ENCODE peak calls at places on chromosome 20, in nine cellular contexts. C is GOT3; G is NCI-H1092 treated with DMSO at 0.1 percent for 48 hours; Z is activated T-helper 2 cell treated with anti-CD3 and anti-CD28 coated beads, Interferon-gamma antibody, Interleukin-2, Interleukin-4, amounts not matched to agents 10 μg/mL and 5 μg/mL and 100 μg/mL, durations not matched to agents 14 hours and 24 hours and 36 hours; I is NCI-H2029 treated with DMSO at 0.1 percent for 48 hours; N is neural progenitor cell; K is activated naive CD4-positive, alpha-beta T cell treated with anti-CD3 and anti-CD28 coated beads, Interleukin-2, amount 10 ng/mL, durations not matched to agents 7 days and 5 days; L is GM23248; T is activated CD4-positive, CD25-positive, alpha-beta regulatory T cell treated with anti-CD3 and anti-CD28 coated beads, Interleukin-2, amount 50 U/mL, for 16 hours. S is an unnamed sample.

GRCh38 chr20:53739799-53740785 is 146.5 kb upstream of the ZNF217 start:
- DNase-seq in C (no peak), G (no peak), Z (no peak), I (no peak), N (no peak), K (no peak), L (peak; percentile 70), T (no peak), S (no peak)

GRCh38 chr20:36167826-36168634 is 13.5 kb downstream of the EPB41L1 start:
- DNase-seq in C (no peak), G (no peak), Z (no peak), I (no peak), N (no peak), K (no peak), L (peak; percentile 58), T (no peak), S (no peak)

GRCh38 chr20:16946097-16946496 is 197.9 kb downstream of the OTOR start:
- DNase-seq in C (no peak), G (no peak), Z (no peak), I (no peak), N (no peak), K (no peak), L (no peak), T (no peak), S (no peak)

GRCh38 chr20:24502661-24503060 is 33.2 kb downstream of the SYNDIG1 start:
- DNase-seq in C (no peak), G (no peak), Z (no peak), I (no peak), N (no peak), K (no peak), L (peak; percentile 79), T (no peak), S (no peak)

GRCh38 chr20:12113468-12114371 is 196.0 kb downstream of the BTBD3 start:
- DNase-seq in C (no peak), G (peak; percentile 7), Z (no peak), I (peak; percentile 91), N (no peak), K (no peak), L (no peak), T (no peak), S (peak; percentile 23)

GRCh38 chr20:33702861-33703260 is 16.7 kb upstream of the E2F1 start:
- DNase-seq in C (no peak), G (peak; percentile 46), Z (no peak), I (peak; percentile 34), N (no peak), K (no peak), L (no peak), T (no peak), S (no peak)

GRCh38 chr20:15817351-15817750 is 755.9 kb downstream of the KIF16B start:
- DNase-seq in C (no peak), G (no peak), Z (no peak), I (no peak), N (no peak), K (no peak), L (no peak), T (no peak), S (no peak)

GRCh38 chr20:14295238-14295637 is 42.2 kb downstream of the FLRT3 start:
- DNase-seq in C (no peak), G (no peak), Z (no peak), I (no peak), N (no peak), K (no peak), L (no peak), T (no peak), S (no peak)

GRCh38 chr20:8532169-8532568 is 400.1 kb downstream of the PLCB1 start:
- DNase-seq in C (no peak), G (no peak), Z (no peak), I (no peak), N (no peak), K (no peak), L (no peak), T (no peak), S (no peak)

GRCh38 chr20:45444050-45444449 is 25.5 kb upstream of the WFDC2 start:
- DNase-seq in C (no peak), G (no peak), Z (peak; percentile 15), I (no peak), N (no peak), K (peak; percentile 70), L (no peak), T (no peak), S (no peak)

GRCh38 chr20:44137210-44137781 is 49.7 kb downstream of the JPH2 start:
- DNase-seq in C (no peak), G (no peak), Z (no peak), I (no peak), N (peak; percentile 82), K (no peak), L (peak; percentile 30), T (no peak), S (no peak)

GRCh38 chr20:33667245-33668086 is 723 bp downstream of the ACTL10 start:
- DNase-seq in C (peak; percentile 75), G (no peak), Z (peak; percentile 75), I (no peak), N (no peak), K (peak; percentile 80), L (no peak), T (no peak), S (peak; percentile 53)

GRCh38 chr20:46065691-46066090 is 24.1 kb downstream of the NCOA5 start:
- DNase-seq in C (no peak), G (no peak), Z (no peak), I (no peak), N (no peak), K (no peak), L (no peak), T (no peak), S (no peak)

GRCh38 chr20:49938173-49939163 is 2.3 kb downstream of the RNF114 start:
- DNase-seq in C (no peak), G (no peak), Z (no peak), I (no peak), N (no peak), K (no peak), L (peak; percentile 83), T (no peak), S (no peak)

GRCh38 chr20:44079968-44080560 is 106.9 kb downstream of the JPH2 start:
- DNase-seq in C (no peak), G (no peak), Z (no peak), I (no peak), N (no peak), K (no peak), L (no peak), T (no peak), S (no peak)

S was measured in NK-92 treated with Interleukin-12 subunit alpha and Interleukin-12 subunit beta, amount 100 ng/mL, for 24 hours.